ENCODE peak calls at places on chromosomes 11 and 22, in five cellular contexts. A is A549, H is heart left ventricle, M is GM12891, O is spleen. Z is an unnamed sample.

GRCh38 chr22:28647216-28647615 is 32.4 kb downstream of the TTC28 start:
- DNase-seq in A (no peak), H (no peak), M (no peak), O (no peak), Z (no peak)

GRCh38 chr11:44564198-44564597 is 1.3 kb upstream of the CD82 start:
- DNase-seq in A (no peak), H (no peak), M (no peak), O (no peak), Z (no peak)

GRCh38 chr11:57482782-57483569 is 22.6 kb downstream of the RTN4RL2 start:
- DNase-seq in A (peak; percentile 72), H (no peak), M (peak; percentile 75), O (peak; percentile 87), Z (no peak)

GRCh38 chr22:19448076-19448607 is 631 bp upstream of the C22orf39 start:
- DNase-seq in A (peak; percentile 39), H (no peak), M (peak; percentile 53), O (no peak), Z (no peak)

GRCh38 chr22:32623943-32624342 is 149.3 kb downstream of the FBXO7 start:
- DNase-seq in A (no peak), H (no peak), M (no peak), O (no peak), Z (peak; percentile 95)

GRCh38 chr22:27378343-27378800 is 423.2 kb downstream of the MN1 start:
- DNase-seq in A (no peak), H (no peak), M (no peak), O (no peak), Z (peak; percentile 85)

GRCh38 chr11:86228967-86229330 is 15.6 kb upstream of the EED start:
- DNase-seq in A (no peak), H (no peak), M (no peak), O (no peak), Z (no peak)

GRCh38 chr11:94946812-94947211 is 26.5 kb downstream of the CWC15 start:
- DNase-seq in A (no peak), H (no peak), M (no peak), O (no peak), Z (peak; percentile 64)

GRCh38 chr22:32469799-32470212 is 4.8 kb upstream of the FBXO7 start:
- DNase-seq in A (peak; percentile 20), H (no peak), M (no peak), O (no peak), Z (peak; percentile 82)

GRCh38 chr22:19766506-19767426 is 6.2 kb downstream of the TBX1 start:
- DNase-seq in A (no peak), H (peak; percentile 81), M (no peak), O (peak; percentile 91), Z (no peak)

GRCh38 chr22:43060213-43060612 is 29.0 kb downstream of the TTLL1 start:
- DNase-seq in A (no peak), H (no peak), M (peak; percentile 57), O (no peak), Z (no peak)

GRCh38 chr22:23882370-23882769 is 11.8 kb upstream of the MIF start:
- DNase-seq in A (no peak), H (no peak), M (no peak), O (no peak), Z (no peak)

GRCh38 chr11:106681435-106681834 is 336.8 kb downstream of the GUCY1A2 start:
- DNase-seq in A (no peak), H (no peak), M (no peak), O (no peak), Z (no peak)

GRCh38 chr11:706957-707816 is 1.2 kb downstream of the EPS8L2 start:
- DNase-seq in A (peak; percentile 74), H (peak; percentile 62), M (no peak), O (no peak), Z (no peak)

GRCh38 chr11:84215671-84216070 is 929.5 kb upstream of the CCDC90B start:
- DNase-seq in A (no peak), H (no peak), M (no peak), O (no peak), Z (no peak)

GRCh38 chr22:17097701-17098100 is 12.9 kb downstream of the IL17RA start:
- DNase-seq in A (no peak), H (no peak), M (no peak), O (peak; percentile 69), Z (no peak)

GRCh38 chr11:9363954-9364912 is 20.2 kb upstream of the IPO7 start:
- DNase-seq in A (peak; percentile 92), H (peak; percentile 97), M (peak; percentile 84), O (peak; percentile 97), Z (peak; percentile 97)

GRCh38 chr11:102850973-102851745 is 7.8 kb upstream of the MMP3 start:
- DNase-seq in A (no peak), H (no peak), M (no peak), O (no peak), Z (peak; percentile 57)

GRCh38 chr22:26367402-26368245 is 61.4 kb upstream of the ASPHD2 start:
- DNase-seq in A (peak; percentile 10), H (no peak), M (peak; percentile 42), O (no peak), Z (no peak)

DNA sequence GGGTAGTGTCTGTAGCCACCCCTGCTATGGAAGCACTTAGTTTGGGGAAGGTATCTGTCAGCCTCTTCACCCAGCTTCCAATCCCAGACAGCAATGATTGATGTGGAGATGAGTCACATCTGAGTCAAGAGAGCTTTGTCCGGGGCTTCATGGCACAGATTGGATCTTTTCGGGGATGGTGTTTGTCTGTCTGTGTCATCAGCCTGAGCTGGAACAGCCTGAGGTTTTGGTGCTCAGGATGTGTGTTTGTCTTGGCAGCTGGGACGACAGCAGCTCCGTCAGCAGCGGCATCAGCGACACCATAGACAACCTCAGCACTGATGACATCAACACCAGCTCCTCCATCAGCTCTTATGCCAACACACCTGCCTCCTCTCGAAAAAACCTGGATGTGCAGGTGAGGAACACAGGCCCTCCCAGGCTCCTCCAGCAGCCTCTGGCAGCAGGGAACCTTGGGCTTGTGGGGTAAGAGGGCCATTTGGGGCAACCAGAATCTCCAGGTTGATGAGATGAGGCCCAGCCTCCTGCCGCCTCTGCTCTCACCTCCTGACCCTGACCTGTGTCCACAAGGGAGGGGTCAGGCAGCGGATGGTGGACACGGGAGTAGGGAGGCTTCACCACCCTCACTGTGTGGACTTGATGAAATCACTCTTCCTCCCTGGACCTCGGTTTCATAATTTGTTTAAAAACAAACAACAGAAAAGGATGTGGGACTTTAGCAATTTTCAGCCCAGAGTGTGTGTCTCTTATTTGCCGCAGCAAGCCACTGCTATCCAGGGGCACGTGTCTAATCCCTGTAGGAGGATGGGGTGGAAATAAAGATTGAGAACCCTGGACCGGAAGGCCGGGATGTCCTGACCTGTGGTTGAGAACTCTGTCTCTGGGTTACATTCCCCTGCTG is 124.3 kb downstream of the DBX1 start:
- DNase-seq in A (peak; percentile 96), H (no peak), M (no peak), O (no peak), Z (no peak)
- TF ChIP-seq POLR2A in A (no peak), H (no peak), M (no peak), O (no peak), Z (no peak)

GRCh38 chr11:58579192-58580129 is 598 bp downstream of the ZFP91 start:
- DNase-seq in A (peak; percentile 65), H (peak; percentile 94), M (peak; percentile 29), O (peak; percentile 97), Z (peak; percentile 97)
- TF ChIP-seq POLR2A in A (peak; percentile 65), H (no peak), M (peak; percentile 96), O (peak; percentile 69), Z (peak; percentile 47)

GRCh38 chr22:41584881-41585280 is 4.8 kb downstream of the PMM1 start:
- DNase-seq in A (no peak), H (no peak), M (no peak), O (no peak), Z (no peak)

GRCh38 chr22:41585898-41586297 is 3.7 kb downstream of the PMM1 start:
- DNase-seq in A (no peak), H (no peak), M (no peak), O (no peak), Z (no peak)

GRCh38 chr22:41589260-41589600 is 410 bp downstream of the PMM1 start:
- DNase-seq in A (no peak), H (no peak), M (no peak), O (no peak), Z (no peak)

GRCh38 chr22:41587347-41587723 is 2.3 kb downstream of the PMM1 start:
- DNase-seq in A (no peak), H (no peak), M (no peak), O (no peak), Z (no peak)

GRCh38 chr22:41589601-41590365 is at the start of gene PMM1:
- DNase-seq in A (peak; percentile 93), H (peak; percentile 100), M (peak; percentile 99), O (peak; percentile 100), Z (peak; percentile 100)
- TF ChIP-seq POLR2A in A (peak; percentile 72), H (no peak), M (peak; percentile 64), O (peak; percentile 7), Z (peak; percentile 83)

GRCh38 chr11:37109205-37109585 is 511.2 kb upstream of the RAG2 start:
- DNase-seq in A (no peak), H (no peak), M (no peak), O (no peak), Z (no peak)

GRCh38 chr11:37105456-37105855 is 507.4 kb upstream of the RAG2 start:
- DNase-seq in A (no peak), H (no peak), M (no peak), O (no peak), Z (no peak)

GRCh38 chr11:37107415-37107814 is 509.4 kb upstream of the RAG2 start:
- DNase-seq in A (no peak), H (no peak), M (no peak), O (no peak), Z (no peak)

GRCh38 chr11:37110383-37110782 is 512.3 kb upstream of the RAG2 start:
- DNase-seq in A (no peak), H (no peak), M (no peak), O (no peak), Z (no peak)

GRCh38 chr11:37108436-37109204 is 510.6 kb upstream of the RAG2 start:
- DNase-seq in A (no peak), H (no peak), M (no peak), O (no peak), Z (no peak)
- TF ChIP-seq POLR2A in A (no peak), H (no peak), M (no peak), O (no peak), Z (no peak)

GRCh38 chr22:50191041-50191740 is 5.5 kb downstream of the TRABD start:
- DNase-seq in A (no peak), H (peak; percentile 69), M (no peak), O (peak; percentile 94), Z (no peak)

GRCh38 chr22:50189849-50190181 is 4.1 kb downstream of the TRABD start:
- DNase-seq in A (no peak), H (no peak), M (no peak), O (peak; percentile 85), Z (no peak)

GRCh38 chr22:50189184-50189848 is 3.6 kb downstream of the TRABD start:
- DNase-seq in A (no peak), H (peak; percentile 71), M (no peak), O (peak; percentile 87), Z (no peak)

GRCh38 chr22:50192056-50192824 is 6.5 kb downstream of the TRABD start:
- DNase-seq in A (no peak), H (peak; percentile 46), M (no peak), O (peak; percentile 87), Z (no peak)

GRCh38 chr22:50190182-50190951 is 4.7 kb downstream of the TRABD start:
- DNase-seq in A (peak; percentile 68), H (peak; percentile 89), M (peak; percentile 78), O (peak; percentile 99), Z (peak; percentile 93)
- TF ChIP-seq POLR2A in A (peak; percentile 31), H (no peak), M (peak; percentile 68), O (no peak), Z (no peak)

GRCh38 chr22:40950888-40951794 is at the start of gene RBX1:
- DNase-seq in A (peak; percentile 94), H (peak; percentile 99), M (peak; percentile 90), O (peak; percentile 100), Z (peak; percentile 100)
- TF ChIP-seq POLR2A in A (peak; percentile 56), H (peak; percentile 42), M (peak; percentile 95), O (peak; percentile 95), Z (peak; percentile 51)

Z was measured in esophagus muscularis mucosa.